ENCODE peak calls at places on chromosomes 4 and X, in four cellular contexts. One of them, this sample, is unnamed.

GRCh38 chr4:151318310-151319006 is 6.9 kb downstream of the SH3D19 start:
- DNase-seq in CD4-positive, alpha-beta T cell: no peak
- DNase-seq in tibial nerve: no peak
- DNase-seq in AG04450: no peak
- DNase-seq in this sample: no peak

GRCh38 chr4:95190751-95191436 is 357.9 kb downstream of the UNC5C start:
- DNase-seq in CD4-positive, alpha-beta T cell: no peak
- DNase-seq in tibial nerve: no peak
- DNase-seq in AG04450: no peak
- DNase-seq in this sample: no peak

GRCh38 chr4:127856485-127857447 is 23.9 kb upstream of the PLK4 start:
- DNase-seq in CD4-positive, alpha-beta T cell: no peak
- DNase-seq in tibial nerve: no peak
- DNase-seq in AG04450: peak; percentile 55
- DNase-seq in this sample: no peak

GRCh38 chrX:38041237-38041636 is 34.9 kb downstream of the SYTL5 start:
- DNase-seq in CD4-positive, alpha-beta T cell: no peak
- DNase-seq in tibial nerve: no peak
- DNase-seq in AG04450: no peak
- DNase-seq in this sample: no peak

GRCh38 chr4:173091362-173091761 is 77.2 kb upstream of the GALNT7 start:
- DNase-seq in CD4-positive, alpha-beta T cell: no peak
- DNase-seq in tibial nerve: no peak
- DNase-seq in AG04450: no peak
- DNase-seq in this sample: no peak

GRCh38 chrX:51892921-51893745 is at the start of gene MAGED1:
- DNase-seq in CD4-positive, alpha-beta T cell: peak; percentile 70
- DNase-seq in tibial nerve: peak; percentile 68
- DNase-seq in AG04450: peak; percentile 93
- DNase-seq in this sample: peak; percentile 88

GRCh38 chr4:121642292-121642691 is 54.5 kb downstream of the ANXA5 start:
- DNase-seq in CD4-positive, alpha-beta T cell: no peak
- DNase-seq in tibial nerve: no peak
- DNase-seq in AG04450: no peak
- DNase-seq in this sample: no peak

GRCh38 chr4:153887217-153887616 is 98.3 kb upstream of the SFRP2 start:
- DNase-seq in CD4-positive, alpha-beta T cell: no peak
- DNase-seq in tibial nerve: no peak
- DNase-seq in AG04450: no peak
- DNase-seq in this sample: no peak

GRCh38 chrX:42770566-42770965 is 7.4 kb downstream of the PPP1R2C start:
- DNase-seq in CD4-positive, alpha-beta T cell: no peak
- DNase-seq in tibial nerve: no peak
- DNase-seq in AG04450: no peak
- DNase-seq in this sample: no peak

GRCh38 chr4:73499996-73500765 is 18.6 kb downstream of the AFM start:
- DNase-seq in CD4-positive, alpha-beta T cell: no peak
- DNase-seq in tibial nerve: no peak
- DNase-seq in AG04450: peak; percentile 2
- DNase-seq in this sample: no peak

GRCh38 chrX:65697915-65698796 is 30.7 kb downstream of the MSN start:
- DNase-seq in CD4-positive, alpha-beta T cell: peak; percentile 65
- DNase-seq in tibial nerve: peak; percentile 14
- DNase-seq in AG04450: no peak
- DNase-seq in this sample: peak; percentile 47

GRCh38 chr4:118879409-118879808 is 9.2 kb upstream of the SYNPO2 start:
- DNase-seq in CD4-positive, alpha-beta T cell: no peak
- DNase-seq in tibial nerve: no peak
- DNase-seq in AG04450: no peak
- DNase-seq in this sample: no peak

GRCh38 chr4:58961283-58961682 is 1851.1 kb upstream of the IGFBP7 start:
- DNase-seq in CD4-positive, alpha-beta T cell: no peak
- DNase-seq in tibial nerve: no peak
- DNase-seq in AG04450: no peak
- DNase-seq in this sample: no peak

GRCh38 chr4:111494971-111495370 is 650.3 kb upstream of the FAM241A start:
- DNase-seq in CD4-positive, alpha-beta T cell: no peak
- DNase-seq in tibial nerve: no peak
- DNase-seq in AG04450: no peak
- DNase-seq in this sample: no peak

GRCh38 chrX:149493567-149494562 is 11.2 kb downstream of the IDS start:
- DNase-seq in CD4-positive, alpha-beta T cell: no peak
- DNase-seq in tibial nerve: no peak
- DNase-seq in AG04450: no peak
- DNase-seq in this sample: no peak

GRCh38 chrX:124719060-124719459 is 372.7 kb downstream of the SH2D1A start:
- DNase-seq in CD4-positive, alpha-beta T cell: no peak
- DNase-seq in tibial nerve: no peak
- DNase-seq in AG04450: no peak
- DNase-seq in this sample: no peak

GRCh38 chrX:44975666-44976263 is 102.8 kb downstream of the KDM6A start:
- DNase-seq in CD4-positive, alpha-beta T cell: no peak
- DNase-seq in tibial nerve: no peak
- DNase-seq in AG04450: no peak
- DNase-seq in this sample: no peak

GRCh38 chr4:76585897-76586360 is 150.9 kb downstream of the SHROOM3 start:
- DNase-seq in CD4-positive, alpha-beta T cell: peak; percentile 3
- DNase-seq in tibial nerve: no peak
- DNase-seq in AG04450: no peak
- DNase-seq in this sample: peak; percentile 69

GRCh38 chrX:143571521-143571920 is 54.2 kb upstream of the SPANXN3 start:
- DNase-seq in CD4-positive, alpha-beta T cell: no peak
- DNase-seq in tibial nerve: no peak
- DNase-seq in AG04450: no peak
- DNase-seq in this sample: no peak

GRCh38 chr4:2042207-2042946 is 16.8 kb upstream of the NAT8L start:
- DNase-seq in CD4-positive, alpha-beta T cell: peak; percentile 44
- DNase-seq in tibial nerve: no peak
- DNase-seq in AG04450: no peak
- DNase-seq in this sample: no peak

GRCh38 chr4:37928421-37928820 is 31.8 kb upstream of the PTTG2 start:
- DNase-seq in CD4-positive, alpha-beta T cell: no peak
- DNase-seq in tibial nerve: no peak
- DNase-seq in AG04450: no peak
- DNase-seq in this sample: no peak

GRCh38 chrX:85516131-85516530 is 136.7 kb upstream of the POF1B start:
- DNase-seq in CD4-positive, alpha-beta T cell: no peak
- DNase-seq in tibial nerve: no peak
- DNase-seq in AG04450: no peak
- DNase-seq in this sample: no peak

GRCh38 chr4:184250795-184251679 is 33.4 kb upstream of the ENPP6 start:
- DNase-seq in CD4-positive, alpha-beta T cell: no peak
- DNase-seq in tibial nerve: no peak
- DNase-seq in AG04450: peak; percentile 6
- DNase-seq in this sample: no peak

GRCh38 chrX:134801267-134801666 is 143.0 kb upstream of the PLAC1 start:
- DNase-seq in CD4-positive, alpha-beta T cell: no peak
- DNase-seq in tibial nerve: no peak
- DNase-seq in AG04450: no peak
- DNase-seq in this sample: no peak

GRCh38 chr4:95018845-95019244 is 261.1 kb downstream of the BMPR1B start:
- DNase-seq in CD4-positive, alpha-beta T cell: no peak
- DNase-seq in tibial nerve: no peak
- DNase-seq in AG04450: no peak
- DNase-seq in this sample: no peak

GRCh38 chr4:124178449-124179021 is 534.0 kb downstream of the ANKRD50 start:
- DNase-seq in CD4-positive, alpha-beta T cell: no peak
- DNase-seq in tibial nerve: no peak
- DNase-seq in AG04450: no peak
- DNase-seq in this sample: peak; percentile 66

GRCh38 chr4:124173892-124174291 is 538.6 kb downstream of the ANKRD50 start:
- DNase-seq in CD4-positive, alpha-beta T cell: no peak
- DNase-seq in tibial nerve: no peak
- DNase-seq in AG04450: no peak
- DNase-seq in this sample: no peak

GRCh38 chr4:124181045-124181444 is 531.5 kb downstream of the ANKRD50 start:
- DNase-seq in CD4-positive, alpha-beta T cell: no peak
- DNase-seq in tibial nerve: no peak
- DNase-seq in AG04450: no peak
- DNase-seq in this sample: no peak

GRCh38 chr4:124179521-124180186 is 532.9 kb downstream of the ANKRD50 start:
- DNase-seq in CD4-positive, alpha-beta T cell: no peak
- DNase-seq in tibial nerve: no peak
- DNase-seq in AG04450: no peak
- DNase-seq in this sample: no peak

DNA sequence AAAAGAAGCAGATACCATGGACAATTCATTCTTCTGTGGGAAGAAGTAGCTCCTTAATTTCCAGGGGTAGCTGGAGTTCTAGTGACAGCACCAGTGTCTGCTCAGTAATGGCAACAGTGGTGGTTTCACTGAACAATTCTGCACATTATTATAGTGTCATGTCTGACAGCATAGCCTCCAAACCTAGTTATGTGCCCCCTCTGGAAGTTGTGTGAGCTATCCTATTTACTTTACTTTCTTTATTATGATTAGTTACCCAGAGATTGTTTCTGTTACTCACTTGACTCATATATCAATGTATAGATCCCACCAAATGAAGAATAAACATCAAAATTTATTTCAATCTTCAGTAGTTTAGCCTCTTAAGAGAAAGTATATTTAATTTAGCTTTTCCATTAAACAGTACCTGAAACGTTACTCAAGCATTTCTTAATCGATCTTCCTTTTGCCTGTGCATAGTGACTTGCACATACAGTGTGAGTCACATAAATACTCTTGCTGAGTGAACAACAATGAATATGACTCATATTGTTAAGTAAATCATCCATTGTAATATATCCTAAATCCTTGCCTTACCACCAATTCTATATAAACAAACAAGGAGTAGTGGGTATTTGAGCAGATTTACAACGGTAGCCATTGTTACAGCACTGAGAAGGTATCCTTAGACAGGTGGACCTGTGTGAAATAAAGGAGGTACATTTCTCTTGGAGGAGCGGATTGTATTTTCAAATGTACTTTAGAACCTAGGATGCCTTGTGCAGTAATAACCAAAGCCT is 534.7 kb downstream of the ANKRD50 start:
- DNase-seq in CD4-positive, alpha-beta T cell: no peak
- DNase-seq in tibial nerve: no peak
- DNase-seq in AG04450: peak; percentile 55
- DNase-seq in this sample: no peak
- H3K27ac ChIP-seq in CD4-positive, alpha-beta T cell: no peak overlapping the region
- H3K27ac ChIP-seq in tibial nerve: no peak overlapping the region
- H3K27ac ChIP-seq in AG04450: peak overlapping the region; percentile 49
- H3K27ac ChIP-seq in this sample: peak overlapping the region; percentile 61

GRCh38 chrX:17535229-17535628 is 160.2 kb downstream of the NHS start:
- DNase-seq in CD4-positive, alpha-beta T cell: no peak
- DNase-seq in tibial nerve: no peak
- DNase-seq in AG04450: no peak
- DNase-seq in this sample: no peak
- TF ChIP-seq CTCF in CD4-positive, alpha-beta T cell: no peak
- TF ChIP-seq CTCF in tibial nerve: peak; percentile 4
- TF ChIP-seq CTCF in AG04450: peak; percentile 41
- TF ChIP-seq CTCF in this sample: peak; percentile 31

GRCh38 chr4:188864741-188865140 is 725.5 kb downstream of the TRIML1 start:
- DNase-seq in CD4-positive, alpha-beta T cell: no peak
- DNase-seq in tibial nerve: no peak
- DNase-seq in AG04450: no peak
- DNase-seq in this sample: no peak
- H3K27ac ChIP-seq in CD4-positive, alpha-beta T cell: no peak overlapping the region
- H3K27ac ChIP-seq in tibial nerve: no peak overlapping the region
- H3K27ac ChIP-seq in AG04450: no peak overlapping the region
- H3K27ac ChIP-seq in this sample: no peak overlapping the region

DNA sequence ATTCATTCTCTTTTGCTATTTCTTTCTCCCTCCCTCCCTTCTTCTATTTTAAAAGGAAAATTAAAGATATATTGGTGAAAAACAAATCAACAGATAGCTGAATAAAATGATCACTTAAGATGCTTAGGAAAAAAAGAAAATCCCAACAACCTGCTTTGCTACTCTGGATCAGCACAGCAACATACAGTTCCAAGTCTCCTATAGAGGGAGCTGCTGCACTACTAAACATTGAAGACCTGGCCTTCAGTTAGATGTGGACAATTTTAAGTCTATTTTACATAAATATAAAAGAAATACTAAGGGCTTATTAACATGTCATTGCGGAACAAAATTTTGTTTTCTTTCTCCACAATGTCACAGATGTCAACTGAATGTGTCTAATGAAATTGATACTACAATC is 226.4 kb downstream of the MAGEB5 start:
- DNase-seq in CD4-positive, alpha-beta T cell: no peak
- DNase-seq in tibial nerve: no peak
- DNase-seq in AG04450: no peak
- DNase-seq in this sample: no peak
- TF ChIP-seq CTCF in CD4-positive, alpha-beta T cell: no peak
- TF ChIP-seq CTCF in tibial nerve: no peak
- TF ChIP-seq CTCF in AG04450: peak; percentile 52
- TF ChIP-seq CTCF in this sample: no peak

DNA sequence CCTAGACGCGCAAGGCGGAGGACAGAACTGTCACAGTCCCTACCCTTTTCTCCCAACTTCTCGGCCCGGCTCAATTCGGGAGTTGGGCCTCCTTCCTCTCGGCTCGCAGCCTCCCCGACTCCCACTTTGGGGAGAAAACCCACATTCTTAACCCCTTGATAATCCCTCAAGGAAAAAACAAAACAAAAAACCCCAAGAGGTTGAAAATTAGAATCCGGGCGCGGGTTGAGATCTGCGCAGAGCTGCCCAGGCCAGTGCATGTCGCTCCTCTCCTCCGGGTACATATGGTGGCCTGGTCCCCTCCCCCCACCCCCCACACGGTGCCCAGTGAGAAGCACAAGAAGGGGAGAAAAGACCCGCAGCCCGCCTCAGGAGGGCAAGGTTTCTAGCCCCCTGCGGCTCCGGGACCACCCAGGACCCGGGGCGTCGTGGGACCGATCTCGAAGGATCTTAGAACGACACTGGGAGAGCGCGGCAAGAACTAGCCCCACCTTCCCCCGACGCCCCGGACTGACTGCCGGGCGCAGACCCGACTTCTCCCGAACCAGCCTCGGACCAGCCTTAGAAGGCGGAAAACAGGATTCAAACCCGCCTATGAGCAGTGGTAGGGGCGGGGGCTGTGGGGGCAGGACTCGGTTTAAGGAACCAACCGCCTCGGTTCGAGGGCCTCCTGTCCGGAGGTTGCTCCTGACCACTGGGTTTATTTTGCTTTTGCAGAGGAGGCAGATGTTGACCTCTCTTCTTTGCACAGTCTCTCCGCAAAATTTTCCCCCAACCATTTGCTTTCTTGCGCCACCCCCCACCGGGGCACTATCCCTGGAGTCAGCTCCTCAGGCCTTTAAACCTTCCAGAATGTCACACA is 2.5 kb upstream of the PDGFRA start:
- DNase-seq in CD4-positive, alpha-beta T cell: no peak
- DNase-seq in tibial nerve: peak; percentile 66
- DNase-seq in AG04450: peak; percentile 71
- DNase-seq in this sample: peak; percentile 79
- H3K27ac ChIP-seq in CD4-positive, alpha-beta T cell: no peak overlapping the region
- H3K27ac ChIP-seq in tibial nerve: peak overlapping the region; percentile 73
- H3K27ac ChIP-seq in AG04450: peak overlapping the region; percentile 86
- H3K27ac ChIP-seq in this sample: peak overlapping the region; percentile 73

DNA sequence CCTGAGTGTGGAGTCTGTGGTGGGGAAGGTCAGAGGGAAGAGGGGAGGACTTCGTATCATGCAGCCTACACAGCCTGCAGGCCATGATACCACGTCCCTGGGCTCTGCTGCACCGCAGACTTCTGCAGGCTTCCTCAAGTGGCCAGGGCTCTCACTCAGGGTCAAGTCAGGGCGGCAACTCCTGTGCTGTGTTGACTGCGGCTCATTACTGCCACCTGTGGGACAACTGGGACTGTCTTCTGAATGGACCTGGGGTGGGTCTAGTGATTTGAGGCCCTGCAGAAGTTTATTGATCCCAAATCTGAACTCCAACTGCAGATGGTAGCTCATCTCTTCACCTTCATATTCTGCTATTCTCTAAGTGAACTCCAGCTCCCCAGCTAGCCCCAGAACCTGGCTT is 167.1 kb downstream of the NSUN7 start:
- DNase-seq in CD4-positive, alpha-beta T cell: no peak
- DNase-seq in tibial nerve: no peak
- DNase-seq in AG04450: no peak
- DNase-seq in this sample: peak; percentile 36
- TF ChIP-seq CTCF in CD4-positive, alpha-beta T cell: no peak
- TF ChIP-seq CTCF in tibial nerve: peak; percentile 11
- TF ChIP-seq CTCF in AG04450: peak; percentile 23
- TF ChIP-seq CTCF in this sample: peak; percentile 33

This sample was measured in tibial artery.